ENCODE peak calls at places on chromosomes 16 and 17, in five cellular contexts. X is anterior cingulate cortex; R is stimulated activated CD4-positive, alpha-beta T cell treated with anti-CD3 and anti-CD28 coated beads, Interleukin-1b, Interleukin-23, amount 100 ng/mL, for 24 hours; B is GM04504; K is posterior cingulate gyrus. F is an unnamed sample.

GRCh38 chr16:69818811-69819587 is 56.9 kb downstream of the WWP2 start:
- DNase-seq in B (no peak), R (no peak), X (no peak), K (no peak), F (no peak)

GRCh38 chr16:12255919-12256665 is 279.6 kb downstream of the SNX29 start:
- DNase-seq in K (no peak), B (no peak), R (no peak), X (no peak), F (peak)

GRCh38 chr17:20116683-20117309 is 107.6 kb downstream of the SPECC1 start:
- DNase-seq in B (peak), X (no peak), K (no peak), R (peak), F (peak)

GRCh38 chr16:11389631-11390565 is 44.6 kb downstream of the RMI2 start:
- DNase-seq in B (no peak), R (no peak), X (no peak), K (no peak), F (no peak)

GRCh38 chr16:56684256-56684925 is 2.1 kb downstream of the MT1X start:
- DNase-seq in X (no peak), R (no peak), K (no peak), B (no peak), F (no peak)

GRCh38 chr17:37699285-37699973 is 45.4 kb downstream of the HNF1B start:
- DNase-seq in R (no peak), X (no peak), K (no peak), B (no peak), F (no peak)

GRCh38 chr17:46898364-46898763 is 24.6 kb upstream of the GOSR2 start:
- DNase-seq in R (no peak), K (no peak), B (no peak), X (no peak), F (no peak)

GRCh38 chr17:17723354-17724261 is 42.4 kb downstream of the RAI1 start:
- DNase-seq in B (peak), R (no peak), X (peak), K (no peak), F (no peak)

GRCh38 chr16:89036776-89037175 is 56.9 kb upstream of the ACSF3 start:
- DNase-seq in K (no peak), B (no peak), X (no peak), R (no peak), F (no peak)

GRCh38 chr16:85065099-85065498 is 37.5 kb downstream of the KIAA0513 start:
- DNase-seq in K (no peak), B (no peak), R (no peak), X (no peak), F (no peak)

GRCh38 chr17:36182176-36183000 is 6.0 kb upstream of the TBC1D3B start:
- DNase-seq in B (no peak), X (no peak), K (no peak), R (no peak), F (no peak)

GRCh38 chr16:31487720-31488629 is 5.1 kb downstream of the SLC5A2 start:
- DNase-seq in X (no peak), K (no peak), R (no peak), B (no peak), F (peak)

GRCh38 chr16:85677383-85677967 is 11.3 kb downstream of the GINS2 start:
- DNase-seq in B (no peak), K (no peak), R (no peak), X (no peak), F (no peak)

GRCh38 chr16:30996324-30996999 is 11.5 kb downstream of the HSD3B7 start:
- DNase-seq in K (no peak), R (no peak), B (no peak), X (no peak), F (no peak)

GRCh38 chr17:77349976-77350830 is 209.4 kb downstream of the SEC14L1 start:
- DNase-seq in X (no peak), R (no peak), K (no peak), B (no peak), F (no peak)

GRCh38 chr17:57706761-57707160 is 38.3 kb downstream of the CCDC182 start:
- DNase-seq in R (no peak), K (no peak), B (no peak), X (no peak), F (no peak)

GRCh38 chr17:67647482-67647881 is 70.3 kb upstream of the NOL11 start:
- DNase-seq in X (no peak), K (no peak), R (no peak), B (no peak), F (peak)

GRCh38 chr16:4574919-4575705 is 19.0 kb downstream of the C16orf96 start:
- DNase-seq in X (no peak), K (no peak), R (no peak), B (no peak), F (no peak)

GRCh38 chr16:85157813-85158701 is 45.8 kb upstream of the CIBAR2 start:
- DNase-seq in B (no peak), R (peak), X (no peak), K (no peak), F (peak)

GRCh38 chr17:3691539-3692166 is 4.3 kb downstream of the P2RX5 start:
- DNase-seq in K (no peak), B (no peak), X (no peak), R (no peak), F (no peak)

GRCh38 chr16:27109666-27110523 is 43.2 kb downstream of the C16orf82 start:
- DNase-seq in R (peak), B (peak), X (peak), K (peak), F (peak)

GRCh38 chr17:39014795-39015545 is 47.8 kb upstream of the FBXO47 start:
- DNase-seq in B (no peak), R (no peak), X (no peak), K (no peak), F (no peak)

GRCh38 chr16:30185141-30185682 is 1.8 kb downstream of the CORO1A start:
- DNase-seq in R (no peak), B (no peak), K (no peak), X (no peak), F (peak)

GRCh38 chr16:49700222-49700927 is 155.5 kb downstream of the ZNF423 start:
- DNase-seq in B (no peak), K (no peak), X (no peak), R (no peak), F (no peak)

GRCh38 chr17:10102817-10103216 is 95.6 kb downstream of the GAS7 start:
- DNase-seq in K (no peak), X (no peak), B (no peak), R (no peak), F (no peak)

GRCh38 chr17:32492648-32493289 is 6.0 kb downstream of the CDK5R1 start:
- DNase-seq in B (no peak), K (no peak), R (no peak), X (no peak), F (no peak)